ENCODE peak calls at places on chromosomes 13 and 19, in six cellular contexts. V, Q, F, K, B and Z are unnamed samples.

GRCh38 chr13:74675185-74675584 is 541.0 kb upstream of the KLF12 start:
- DNase-seq in V (no peak), B (no peak), K (no peak), F (peak), Q (no peak), Z (peak)

GRCh38 chr19:10419646-10420443 is 493 bp upstream of the PDE4A start:
- DNase-seq in B (peak), Q (peak), F (no peak), K (no peak), V (no peak), Z (no peak)

GRCh38 chr19:42216653-42217521 is 590 bp downstream of the DEDD2 start:
- DNase-seq in V (no peak), Q (peak), F (no peak), B (peak), K (peak), Z (peak)

GRCh38 chr13:29170451-29171082 is 350.4 kb downstream of the MTUS2 start:
- DNase-seq in Q (no peak), K (no peak), F (no peak), B (no peak), V (no peak), Z (no peak)

GRCh38 chr13:46721054-46721453 is 75.9 kb downstream of the ESD start:
- DNase-seq in Q (peak), F (no peak), V (peak), K (peak), B (peak), Z (peak)

GRCh38 chr13:46339035-46339666 is 47.9 kb downstream of the RUBCNL start:
- DNase-seq in B (no peak), K (peak), F (no peak), Q (peak), V (peak), Z (peak)

GRCh38 chr19:18007939-18008673 is at the start of gene ARRDC2:
- DNase-seq in K (peak), Q (peak), V (peak), B (peak), F (no peak), Z (peak)

GRCh38 chr19:16325161-16325527 is 518 bp downstream of the KLF2 start:
- DNase-seq in B (peak), Q (no peak), V (no peak), K (peak), F (no peak), Z (peak)

GRCh38 chr19:45200614-45201013 is 22.0 kb downstream of the BLOC1S3 start:
- DNase-seq in V (no peak), F (no peak), Q (peak), K (no peak), B (no peak), Z (no peak)

GRCh38 chr19:54345938-54346386 is 7.0 kb upstream of the LILRA4 start:
- DNase-seq in B (no peak), Q (no peak), F (no peak), K (no peak), V (peak), Z (no peak)

GRCh38 chr19:14354445-14354844 is 26.8 kb upstream of the ADGRE5 start:
- DNase-seq in K (no peak), V (no peak), Q (no peak), B (no peak), F (no peak), Z (no peak)

GRCh38 chr13:99265823-99266426 is 7.7 kb upstream of the GPR18 start:
- DNase-seq in Q (peak), F (peak), B (no peak), K (no peak), V (no peak), Z (peak)

GRCh38 chr19:34504273-34504808 is 22.8 kb downstream of the WTIP start:
- DNase-seq in K (no peak), V (peak), Q (no peak), B (no peak), F (no peak), Z (no peak)

GRCh38 chr19:34225659-34226015 is 28.7 kb upstream of the GARRE1 start:
- DNase-seq in K (no peak), F (no peak), B (no peak), V (no peak), Q (peak), Z (peak)

GRCh38 chr13:94702181-94703041 is 9.9 kb downstream of the SOX21 start:
- DNase-seq in V (no peak), F (no peak), Q (no peak), B (no peak), K (no peak), Z (no peak)

GRCh38 chr13:29104461-29104860 is 284.3 kb downstream of the MTUS2 start:
- DNase-seq in Q (no peak), B (no peak), K (no peak), V (no peak), F (no peak), Z (peak)

GRCh38 chr19:10915511-10916091 is 12.8 kb downstream of the YIPF2 start:
- DNase-seq in B (no peak), V (peak), Q (peak), F (no peak), K (peak), Z (peak)

GRCh38 chr19:58304748-58305064 is 471 bp upstream of the ERVK3-1 start:
- DNase-seq in F (no peak), Q (no peak), V (no peak), B (no peak), K (no peak), Z (no peak)

GRCh38 chr13:24627090-24627714 is 53.0 kb upstream of the ATP12A start:
- DNase-seq in K (no peak), V (no peak), Q (peak), B (peak), F (no peak), Z (peak)

GRCh38 chr13:19634129-19634740 is 776 bp downstream of the MPHOSPH8 start:
- DNase-seq in K (peak), V (peak), Q (peak), B (no peak), F (no peak), Z (peak)

GRCh38 chr19:38970664-38971532 is 4.6 kb downstream of the FBXO17 start:
- DNase-seq in Q (peak), K (no peak), F (no peak), B (no peak), V (no peak), Z (no peak)

GRCh38 chr19:6414033-6414643 is 10.5 kb downstream of the KHSRP start:
- DNase-seq in Q (no peak), B (no peak), F (no peak), V (no peak), K (no peak), Z (no peak)

GRCh38 chr13:54687173-54687572 is 1658.6 kb downstream of the OLFM4 start:
- DNase-seq in V (no peak), Q (no peak), F (no peak), B (no peak), K (no peak), Z (no peak)

GRCh38 chr19:43570174-43570791 is 5.0 kb downstream of the XRCC1 start:
- DNase-seq in Q (no peak), F (no peak), B (no peak), V (no peak), K (no peak), Z (peak)

GRCh38 chr13:27425918-27426630 is 1.7 kb downstream of the GTF3A start:
- DNase-seq in F (peak), Q (peak), B (no peak), K (peak), V (peak), Z (peak)

GRCh38 chr13:102399791-102400618 is 1.8 kb downstream of the FGF14 start:
- DNase-seq in F (no peak), B (no peak), Q (no peak), K (no peak), V (no peak), Z (no peak)

GRCh38 chr19:42197375-42197817 is 20.1 kb downstream of the DEDD2 start:
- DNase-seq in V (no peak), B (no peak), K (no peak), F (no peak), Q (no peak), Z (no peak)

GRCh38 chr13:21297452-21297851 is 121.0 kb downstream of the MRPL57 start:
- DNase-seq in F (no peak), Q (no peak), K (no peak), B (peak), V (no peak), Z (no peak)

GRCh38 chr13:97133955-97134354 is 88.2 kb upstream of the MBNL2 start:
- DNase-seq in F (no peak), B (no peak), V (no peak), K (no peak), Q (no peak), Z (peak)

GRCh38 chr19:6271721-6272410 is 7.9 kb downstream of the MLLT1 start:
- DNase-seq in F (no peak), V (peak), K (peak), Q (peak), B (no peak), Z (no peak)

GRCh38 chr19:5990289-5990797 is 12.4 kb upstream of the RANBP3 start:
- DNase-seq in F (no peak), K (no peak), B (no peak), V (no peak), Q (no peak), Z (peak)

GRCh38 chr13:48864100-48864499 is 111.6 kb upstream of the FNDC3A start:
- DNase-seq in F (no peak), Q (no peak), B (no peak), K (no peak), V (no peak), Z (no peak)

GRCh38 chr19:49272204-49272603 is 52.8 kb downstream of the SLC6A16 start:
- DNase-seq in K (no peak), V (peak), B (no peak), Q (peak), F (peak), Z (no peak)

GRCh38 chr19:582497-583197 is 7.0 kb upstream of the HCN2 start:
- DNase-seq in K (peak), F (no peak), Q (peak), V (no peak), B (no peak), Z (no peak)

GRCh38 chr13:109412232-109412935 is 374.0 kb downstream of the IRS2 start:
- DNase-seq in Q (peak), B (peak), K (peak), V (no peak), F (no peak), Z (peak)